ENCODE peak calls at places on chromosomes 11 and 22, in five cellular contexts. L, Z, G, K and X are unnamed samples.

GRCh38 chr22:36104988-36105387 is 55.6 kb downstream of the APOL3 start:
- DNase-seq in K (no peak), G (no peak), L (no peak), Z (no peak), X (no peak)

GRCh38 chr11:19959697-19960096 is 200.6 kb downstream of the DBX1 start:
- DNase-seq in G (no peak), Z (no peak), K (no peak), L (no peak), X (no peak)

GRCh38 chr11:111259871-111260270 is 14.3 kb downstream of the POU2AF2 start:
- DNase-seq in Z (no peak), K (no peak), L (no peak), G (no peak), X (no peak)

GRCh38 chr11:18394928-18395734 is 768 bp downstream of the LDHA start:
- DNase-seq in K (no peak), G (no peak), L (no peak), Z (no peak), X (no peak)

GRCh38 chr11:60482361-60482760 is 10.2 kb upstream of the MS4A12 start:
- DNase-seq in G (no peak), Z (no peak), L (no peak), K (no peak), X (no peak)

GRCh38 chr11:93541154-93541553 is 2.0 kb downstream of the SMCO4 start:
- DNase-seq in L (no peak), G (no peak), Z (no peak), K (no peak), X (no peak)

GRCh38 chr11:79116600-79116999 is 324.2 kb downstream of the TENM4 start:
- DNase-seq in K (no peak), Z (no peak), L (no peak), G (no peak), X (no peak)

GRCh38 chr11:34599406-34599901 is 21.4 kb upstream of the EHF start:
- DNase-seq in Z (no peak), L (no peak), K (peak; percentile 56), G (peak; percentile 79), X (no peak)

GRCh38 chr11:72710278-72710677 is 36.1 kb upstream of the PDE2A start:
- DNase-seq in K (no peak), Z (no peak), G (no peak), L (no peak), X (no peak)

GRCh38 chr11:132177106-132177505 is 806.7 kb downstream of the NTM start:
- DNase-seq in G (peak; percentile 9), Z (no peak), K (no peak), L (no peak), X (no peak)

GRCh38 chr11:44621140-44621681 is 55.7 kb downstream of the CD82 start:
- DNase-seq in G (peak; percentile 55), L (peak; percentile 46), K (peak; percentile 84), Z (no peak), X (peak; percentile 91)

GRCh38 chr11:64115751-64116522 is 50.0 kb downstream of the MACROD1 start:
- DNase-seq in L (no peak), K (no peak), G (no peak), Z (no peak), X (no peak)

GRCh38 chr11:27563201-27563600 is 56.6 kb upstream of the LIN7C start:
- DNase-seq in K (no peak), G (no peak), L (no peak), Z (no peak), X (no peak)

GRCh38 chr22:39498802-39499201 is 3.3 kb upstream of the MIEF1 start:
- DNase-seq in L (no peak), G (peak; percentile 63), K (no peak), Z (no peak), X (no peak)

GRCh38 chr11:79371152-79371551 is 69.7 kb downstream of the TENM4 start:
- DNase-seq in Z (no peak), L (no peak), G (no peak), K (no peak), X (no peak)

GRCh38 chr22:49673048-49673447 is 154.6 kb downstream of the BRD1 start:
- DNase-seq in Z (no peak), L (no peak), K (no peak), G (no peak), X (no peak)

GRCh38 chr11:44865866-44866272 is 84.8 kb downstream of the TP53I11 start:
- DNase-seq in Z (no peak), G (no peak), L (no peak), K (no peak), X (no peak)

GRCh38 chr22:46012881-46013281 is 35.9 kb upstream of the WNT7B start:
- DNase-seq in L (no peak), Z (no peak), K (no peak), G (no peak), X (no peak)

GRCh38 chr22:26968873-26969272 is 311.5 kb downstream of the MIAT start:
- DNase-seq in L (no peak), G (no peak), Z (no peak), K (no peak), X (no peak)
- TF ChIP-seq CREB1 in L (no peak), G (no peak), Z (no peak), K (no peak), X (no peak)

DNA sequence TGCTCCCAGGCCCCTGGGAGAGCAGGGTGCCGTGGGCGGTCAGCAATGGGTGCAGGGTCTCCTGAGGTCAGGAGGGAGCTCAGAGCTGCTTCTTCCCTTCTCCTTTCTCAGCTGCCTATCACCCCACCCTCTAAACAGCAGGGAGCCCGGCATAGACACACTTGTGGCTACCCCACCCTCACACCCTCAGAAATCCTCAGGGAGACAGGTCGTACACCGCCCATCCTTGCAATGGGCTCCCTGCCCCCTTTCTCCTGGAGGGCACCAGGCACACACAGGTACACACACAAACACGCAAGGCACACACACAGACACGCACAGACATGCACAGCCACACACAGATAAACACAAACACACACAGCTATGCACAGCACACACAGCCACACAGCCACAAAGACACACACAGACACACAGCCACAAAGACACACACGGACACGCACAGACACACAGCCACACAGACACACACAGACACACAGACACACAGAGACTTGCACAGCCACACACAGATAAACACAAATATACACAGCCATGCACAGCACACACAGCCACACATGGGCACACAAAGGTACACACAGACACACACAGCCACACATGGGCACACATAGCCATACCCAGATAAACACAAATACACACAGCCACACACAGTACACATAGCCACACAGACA is 44.9 kb upstream of the TH start:
- DNase-seq in Z (no peak), L (no peak), K (no peak), G (no peak), X (no peak)
- TF ChIP-seq ATF3 in Z (no peak), L (no peak), K (no peak), G (no peak), X (no peak)

GRCh38 chr11:38456371-38456770 is 1858.3 kb upstream of the RAG2 start:
- DNase-seq in Z (no peak), G (no peak), L (no peak), K (no peak), X (no peak)
- TF ChIP-seq CREB1 in Z (no peak), G (no peak), L (no peak), K (no peak), X (no peak)

GRCh38 chr11:96123301-96123700 is 199.4 kb upstream of the MTMR2 start:
- DNase-seq in K (no peak), L (no peak), G (no peak), Z (no peak), X (no peak)

GRCh38 chr11:96119211-96119610 is 195.3 kb upstream of the MTMR2 start:
- DNase-seq in G (no peak), Z (no peak), L (no peak), K (no peak), X (no peak)

GRCh38 chr11:96125400-96125799 is 201.5 kb upstream of the MTMR2 start:
- DNase-seq in L (no peak), Z (no peak), K (no peak), G (peak; percentile 33), X (no peak)

GRCh38 chr11:96124155-96124554 is 200.2 kb upstream of the MTMR2 start:
- DNase-seq in Z (no peak), L (no peak), K (no peak), G (no peak), X (no peak)

GRCh38 chr11:96122601-96123044 is 198.7 kb upstream of the MTMR2 start:
- DNase-seq in K (no peak), G (no peak), Z (no peak), L (no peak), X (no peak)
- TF ChIP-seq ATF3 in K (no peak), G (no peak), Z (no peak), L (no peak), X (no peak)